ENCODE peak calls at places on chromosomes 11 and 22, in six cellular contexts. X is keratinocyte, V is RWPE1, K is coronary artery, Y is AG09309, O is BJ. T is an unnamed sample.

GRCh38 chr11:91173701-91174100 is 950.9 kb upstream of the CHORDC1 start:
- DNase-seq in X (no peak), V (no peak), K (no peak), Y (no peak), O (no peak), T (no peak)

GRCh38 chr11:45771194-45771941 is 33.6 kb upstream of the SLC35C1 start:
- DNase-seq in X (no peak), V (peak), K (no peak), Y (no peak), O (no peak), T (peak)

GRCh38 chr11:14636119-14636518 is 7.5 kb upstream of the PDE3B start:
- DNase-seq in X (no peak), V (no peak), K (no peak), Y (no peak), O (no peak), T (no peak)

GRCh38 chr22:28075260-28075981 is 156.4 kb upstream of the PITPNB start:
- DNase-seq in X (no peak), V (peak), K (no peak), Y (peak), O (peak), T (no peak)

GRCh38 chr11:73334244-73335203 is 26.4 kb downstream of the ARHGEF17 start:
- DNase-seq in X (no peak), V (peak), K (no peak), Y (no peak), O (no peak), T (no peak)

GRCh38 chr11:2748061-2748813 is 48.4 kb upstream of the KCNQ1OT1 start:
- DNase-seq in X (no peak), V (no peak), K (no peak), Y (no peak), O (no peak), T (no peak)

GRCh38 chr22:30325065-30325720 is 1.5 kb downstream of the TBC1D10A start:
- DNase-seq in X (peak), V (peak), K (no peak), Y (peak), O (no peak), T (no peak)

GRCh38 chr11:80698646-80699045 is 1257.8 kb upstream of the TENM4 start:
- DNase-seq in X (no peak), V (peak), K (no peak), Y (no peak), O (no peak), T (no peak)

GRCh38 chr11:92227954-92228935 is 3.6 kb downstream of the FAT3 start:
- DNase-seq in X (no peak), V (no peak), K (no peak), Y (no peak), O (no peak), T (no peak)

GRCh38 chr11:94568200-94568599 is 1.0 kb downstream of the PIWIL4 start:
- DNase-seq in X (no peak), V (no peak), K (no peak), Y (no peak), O (no peak), T (no peak)

GRCh38 chr11:67082071-67082791 is 25.6 kb downstream of the RHOD start:
- DNase-seq in X (no peak), V (no peak), K (no peak), Y (no peak), O (no peak), T (no peak)

GRCh38 chr11:104337273-104337672 is 173.3 kb upstream of the PDGFD start:
- DNase-seq in X (no peak), V (no peak), K (no peak), Y (no peak), O (no peak), T (no peak)

DNA sequence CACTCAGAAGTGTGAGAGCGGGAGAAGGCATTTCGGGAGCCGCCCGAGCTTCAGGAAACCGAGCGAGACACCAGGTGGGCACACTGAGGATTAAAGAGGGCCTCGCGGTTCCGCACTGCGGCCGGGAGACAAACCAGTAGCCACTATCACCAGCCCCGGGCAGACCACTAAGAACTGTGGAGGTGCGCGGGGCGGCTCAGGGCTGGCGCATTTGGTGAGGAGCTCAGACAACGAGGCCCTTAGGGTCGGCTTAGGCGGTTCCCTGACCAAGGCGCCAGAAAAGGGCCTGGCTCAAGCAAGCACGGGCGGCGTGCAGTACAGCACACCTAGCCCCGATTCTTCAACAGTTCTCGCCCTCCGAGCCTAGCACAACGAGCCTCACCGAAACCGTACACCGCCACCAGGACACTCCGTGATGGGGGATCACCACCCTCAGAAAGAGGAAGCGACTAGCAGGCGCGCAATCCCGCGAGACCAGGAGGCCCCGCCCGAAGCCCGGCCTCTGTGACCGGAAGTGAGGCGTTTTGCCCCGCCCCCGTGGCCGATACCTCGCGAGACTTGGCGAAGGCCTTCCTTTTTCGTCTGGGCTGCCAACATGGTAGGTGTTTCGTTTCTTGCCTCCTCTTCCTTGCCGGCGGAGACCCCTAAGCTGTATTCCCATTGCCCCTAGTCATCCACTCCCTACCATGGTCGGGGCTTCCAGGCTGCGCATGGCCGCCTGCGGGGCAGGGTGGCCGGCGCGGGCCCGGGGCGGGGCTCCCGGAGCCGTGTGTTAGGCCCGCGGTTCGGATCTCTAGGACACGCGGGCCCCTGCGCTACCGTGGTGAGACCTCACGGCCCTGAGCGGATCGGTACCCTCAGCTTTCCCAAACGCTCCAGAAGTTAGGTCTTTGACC is at the start of the genes RPL27A and TRIM66:
- DNase-seq in X (peak), V (peak), K (peak), Y (peak), O (peak), T (peak)
- TF ChIP-seq CTCF in X (no peak), V (no peak), K (no peak), Y (peak), O (no peak), T (peak)

DNA sequence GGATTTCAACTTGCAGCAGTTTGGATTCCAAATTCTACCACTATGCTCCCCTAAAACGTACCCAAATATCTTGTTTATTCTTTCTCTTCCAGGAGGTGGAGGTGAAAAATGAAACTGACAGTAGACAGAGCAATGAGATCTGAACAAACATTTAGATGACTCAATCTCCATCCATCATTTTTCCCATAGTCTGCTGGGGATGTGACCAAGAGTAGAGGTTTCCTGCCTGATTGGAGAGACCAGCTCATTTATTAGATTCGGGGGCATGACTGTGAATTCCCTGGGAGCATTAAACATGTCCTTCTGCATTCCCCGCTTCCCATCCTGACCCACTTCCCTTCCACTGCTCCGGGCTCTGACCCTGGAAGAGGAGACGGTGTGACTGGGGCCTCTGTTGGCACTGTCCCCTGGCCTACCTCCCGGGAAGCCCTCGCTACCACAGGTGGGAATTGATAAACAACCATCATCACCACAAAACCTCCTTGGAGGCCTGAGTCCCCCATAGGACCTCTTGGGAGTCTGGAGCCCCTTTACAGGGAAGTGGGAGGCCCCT is 20.3 kb downstream of the DKK3 start:
- DNase-seq in X (no peak), V (no peak), K (no peak), Y (no peak), O (peak), T (no peak)
- TF ChIP-seq CTCF in X (no peak), V (no peak), K (no peak), Y (no peak), O (no peak), T (peak)

GRCh38 chr22:47043835-47044721 is 281.6 kb downstream of the TBC1D22A start:
- DNase-seq in X (no peak), V (peak), K (no peak), Y (no peak), O (no peak), T (no peak)

GRCh38 chr22:47045691-47046410 is 283.4 kb downstream of the TBC1D22A start:
- DNase-seq in X (no peak), V (no peak), K (no peak), Y (no peak), O (no peak), T (no peak)

GRCh38 chr22:47046411-47047065 is 284.1 kb downstream of the TBC1D22A start:
- DNase-seq in X (no peak), V (no peak), K (no peak), Y (no peak), O (no peak), T (no peak)

GRCh38 chr22:47042861-47043496 is 280.5 kb downstream of the TBC1D22A start:
- DNase-seq in X (no peak), V (no peak), K (no peak), Y (no peak), O (no peak), T (no peak)

DNA sequence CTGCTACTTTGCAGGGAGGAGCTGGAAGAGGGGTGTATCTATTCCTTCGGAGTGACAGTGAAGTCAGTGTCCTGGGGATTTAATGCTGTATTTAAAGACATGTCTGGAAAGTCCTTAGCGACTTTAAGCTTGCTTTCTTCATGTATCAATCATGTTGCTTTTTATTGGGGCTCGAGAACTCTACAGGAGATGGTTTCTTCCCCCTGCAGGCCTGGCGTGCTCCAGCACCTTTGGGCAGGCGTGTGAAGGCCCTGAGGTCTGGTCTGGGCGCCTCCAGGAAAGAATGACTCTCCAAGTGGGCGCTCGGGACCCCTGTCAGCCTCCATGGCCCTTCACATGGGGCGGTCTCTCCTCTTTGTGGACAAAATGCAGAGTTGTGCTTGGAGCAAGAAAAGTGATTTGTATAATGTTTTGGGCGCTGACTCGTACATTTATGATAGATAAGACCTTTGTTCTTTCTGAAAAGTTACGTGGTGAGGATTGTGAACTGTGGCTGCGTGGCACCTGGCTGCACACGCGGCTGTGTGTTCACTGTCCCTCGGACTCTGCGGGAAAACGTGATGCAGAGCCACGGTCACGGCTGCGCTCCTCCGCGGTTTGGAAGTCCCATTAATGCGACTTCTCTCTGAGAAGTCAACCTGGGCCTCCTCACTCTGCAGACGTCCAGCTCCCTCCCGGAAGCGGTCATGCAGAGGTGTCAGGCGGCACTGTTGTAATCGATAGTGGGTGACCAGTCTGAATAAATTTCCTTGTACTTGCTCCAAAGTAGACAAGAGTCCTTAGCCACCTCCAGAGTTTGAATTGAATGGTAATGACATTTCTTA is 282.5 kb downstream of the TBC1D22A start:
- DNase-seq in X (no peak), V (no peak), K (no peak), Y (no peak), O (no peak), T (no peak)
- TF ChIP-seq CTCF in X (no peak), V (no peak), K (no peak), Y (no peak), O (no peak), T (peak)

GRCh38 chr11:44071157-44071556 is 5.1 kb downstream of the ACCS start:
- DNase-seq in X (no peak), V (no peak), K (no peak), Y (no peak), O (no peak), T (no peak)
- TF ChIP-seq CTCF in X (no peak), V (no peak), K (no peak), Y (no peak), O (no peak), T (no peak)

GRCh38 chr11:125588505-125588904 is 4.1 kb upstream of the STT3A start:
- DNase-seq in X (no peak), V (peak), K (no peak), Y (no peak), O (no peak), T (no peak)
- TF ChIP-seq CTCF in X (no peak), V (no peak), K (no peak), Y (no peak), O (no peak), T (no peak)

GRCh38 chr22:44732661-44733060 is 19.7 kb upstream of the ARHGAP8 start:
- DNase-seq in X (no peak), V (no peak), K (no peak), Y (no peak), O (no peak), T (no peak)
- TF ChIP-seq CTCF in X (no peak), V (no peak), K (no peak), Y (no peak), O (no peak), T (no peak)